ENCODE peak calls at places on chromosomes 13 and 19, in ten cellular contexts. I is DND-41; R is SK-N-SH; F is tibial artery; B is CD4-positive, alpha-beta T cell; T is vagina; S is keratinocyte; Q is heart left ventricle; D is ascending aorta; E is K562. M is an unnamed sample.

GRCh38 chr13:39561971-39562370 is 41.0 kb downstream of the LHFPL6 start:
- DNase-seq in F (no peak), Q (no peak), I (no peak), E (no peak), T (no peak), B (no peak), S (peak), R (no peak), D (no peak), M (no peak)

GRCh38 chr13:45042539-45042938 is 53.2 kb downstream of the GPALPP1 start:
- DNase-seq in B (no peak), F (no peak), E (no peak), R (no peak), I (no peak), Q (no peak), D (no peak), S (no peak), T (no peak), M (no peak)

GRCh38 chr13:24746618-24747247 is 17.2 kb upstream of the RNF17 start:
- DNase-seq in D (no peak), E (no peak), T (no peak), I (no peak), S (no peak), R (no peak), F (no peak), Q (no peak), B (no peak), M (no peak)

GRCh38 chr13:39876258-39876657 is 220.8 kb downstream of the COG6 start:
- DNase-seq in E (no peak), S (peak), T (no peak), I (no peak), F (no peak), R (no peak), B (no peak), D (no peak), Q (no peak), M (no peak)

GRCh38 chr13:25945596-25945995 is 106.2 kb downstream of the SHISA2 start:
- DNase-seq in F (no peak), D (no peak), Q (no peak), S (no peak), E (no peak), R (peak), B (no peak), T (no peak), I (no peak), M (no peak)

GRCh38 chr19:8206147-8207087 is 2.8 kb upstream of the CERS4 start:
- DNase-seq in D (no peak), R (no peak), B (no peak), F (no peak), E (no peak), I (no peak), Q (no peak), S (no peak), T (no peak), M (no peak)

GRCh38 chr13:42260885-42261654 is 10.9 kb upstream of the AKAP11 start:
- DNase-seq in Q (no peak), I (no peak), T (no peak), S (no peak), D (no peak), R (no peak), E (no peak), F (no peak), B (no peak), M (no peak)

GRCh38 chr13:98217597-98217996 is 40.5 kb upstream of the RNF113B start:
- DNase-seq in T (no peak), S (no peak), I (no peak), B (no peak), D (no peak), F (no peak), Q (no peak), E (no peak), R (no peak), M (no peak)

GRCh38 chr13:97660488-97661086 is 226.6 kb downstream of the RAP2A start:
- DNase-seq in D (no peak), T (no peak), I (no peak), B (no peak), Q (no peak), R (no peak), E (no peak), F (no peak), S (no peak), M (no peak)

GRCh38 chr13:99658266-99658991 is 157.2 kb downstream of the TM9SF2 start:
- DNase-seq in F (peak), Q (peak), R (peak), B (peak), T (no peak), I (peak), D (no peak), E (no peak), S (no peak), M (no peak)

GRCh38 chr13:53041968-53042485 is 13.4 kb downstream of the OLFM4 start:
- DNase-seq in S (no peak), Q (no peak), B (no peak), T (no peak), I (no peak), D (no peak), F (no peak), E (no peak), R (no peak), M (no peak)

GRCh38 chr13:21234537-21234936 is 58.1 kb downstream of the MRPL57 start:
- DNase-seq in B (no peak), E (no peak), I (no peak), F (no peak), Q (no peak), T (no peak), S (no peak), D (no peak), R (peak), M (no peak)

GRCh38 chr19:41657157-41657556 is 30.3 kb upstream of the CEACAM4 start:
- DNase-seq in B (no peak), D (no peak), R (no peak), Q (no peak), E (no peak), I (no peak), S (no peak), F (no peak), T (no peak), M (no peak)

GRCh38 chr19:18274303-18274775 is at the start of gene IQCN:
- DNase-seq in F (peak), R (no peak), T (no peak), D (no peak), I (no peak), Q (no peak), E (no peak), B (no peak), S (no peak), M (no peak)

GRCh38 chr19:23542562-23542961 is 144.4 kb downstream of the ZNF675 start:
- DNase-seq in Q (no peak), D (no peak), I (no peak), R (no peak), S (no peak), T (no peak), F (no peak), E (no peak), B (no peak), M (no peak)

GRCh38 chr13:109224033-109224432 is 562.4 kb downstream of the IRS2 start:
- DNase-seq in B (no peak), T (no peak), Q (no peak), D (no peak), S (no peak), R (no peak), F (no peak), I (no peak), E (no peak), M (no peak)

GRCh38 chr13:46383383-46383782 is 3.7 kb downstream of the RUBCNL start:
- DNase-seq in E (no peak), I (peak), S (no peak), R (no peak), F (no peak), D (no peak), Q (no peak), B (no peak), T (no peak), M (no peak)

GRCh38 chr13:88552966-88553365 is 881.8 kb downstream of the SLITRK5 start:
- DNase-seq in F (no peak), Q (no peak), E (no peak), T (no peak), R (no peak), S (no peak), B (no peak), I (no peak), D (no peak), M (no peak)

GRCh38 chr19:2923510-2923909 is 21.3 kb downstream of the ZNF77 start:
- DNase-seq in B (no peak), D (no peak), S (no peak), T (no peak), I (no peak), E (no peak), Q (no peak), R (no peak), F (no peak), M (peak)

GRCh38 chr19:53959176-53959757 is 3.5 kb upstream of the CACNG8 start:
- DNase-seq in F (no peak), T (no peak), B (no peak), S (no peak), Q (no peak), E (no peak), R (peak), D (no peak), I (no peak), M (no peak)

GRCh38 chr19:53960886-53961285 is 1.9 kb upstream of the CACNG8 start:
- DNase-seq in Q (no peak), R (no peak), T (no peak), I (no peak), B (no peak), S (no peak), F (no peak), E (no peak), D (no peak), M (no peak)

GRCh38 chr19:53958168-53958571 is 4.6 kb upstream of the CACNG8 start:
- DNase-seq in B (no peak), I (no peak), T (no peak), E (no peak), D (no peak), R (peak), F (no peak), S (no peak), Q (no peak), M (no peak)

GRCh38 chr19:53960187-53960586 is 2.5 kb upstream of the CACNG8 start:
- DNase-seq in D (no peak), I (no peak), S (no peak), B (no peak), T (no peak), R (peak), E (no peak), F (no peak), Q (no peak), M (no peak)

DNA sequence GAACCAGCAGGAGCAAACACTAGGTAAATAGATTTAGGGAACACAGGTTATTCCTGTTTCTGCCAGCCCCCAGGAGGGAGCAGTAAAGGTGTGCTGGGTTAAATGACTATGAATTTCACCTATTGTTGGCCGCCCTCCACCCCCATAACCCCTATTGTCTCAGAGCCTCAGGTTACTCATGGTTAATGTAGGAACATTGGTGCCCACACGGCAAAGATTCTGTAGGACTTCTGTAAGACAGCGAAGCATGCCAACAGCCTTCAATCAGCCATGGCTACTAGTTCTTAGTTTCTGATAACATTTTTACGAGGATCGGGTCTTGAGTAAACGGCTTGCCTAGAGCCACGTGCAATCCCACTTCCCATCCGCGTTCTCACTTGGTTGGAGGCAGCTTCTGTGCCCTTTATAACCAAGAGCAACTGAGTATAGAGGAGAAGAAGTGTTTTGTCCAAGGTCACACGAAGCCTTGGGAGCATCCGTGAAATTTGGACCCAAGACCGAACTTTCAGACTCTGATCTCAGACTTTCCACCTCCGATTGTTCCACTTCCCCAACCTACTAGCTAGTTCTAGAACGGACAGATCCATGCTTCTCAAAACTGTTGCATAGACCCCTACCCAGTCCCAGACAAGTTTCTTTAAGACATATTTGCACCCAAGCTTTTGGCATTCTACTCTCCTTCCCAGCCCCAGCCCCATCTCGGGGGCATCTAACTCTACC is 5.1 kb upstream of the CACNG8 start:
- DNase-seq in B (no peak), I (no peak), Q (no peak), F (no peak), R (no peak), T (no peak), S (no peak), D (no peak), E (no peak), M (no peak)
- H3K27ac ChIP-seq in B (no peak), I (no peak), Q (no peak), F (no peak), R (peak), T (no peak), S (no peak), D (no peak), E (no peak), M (no peak)

DNA sequence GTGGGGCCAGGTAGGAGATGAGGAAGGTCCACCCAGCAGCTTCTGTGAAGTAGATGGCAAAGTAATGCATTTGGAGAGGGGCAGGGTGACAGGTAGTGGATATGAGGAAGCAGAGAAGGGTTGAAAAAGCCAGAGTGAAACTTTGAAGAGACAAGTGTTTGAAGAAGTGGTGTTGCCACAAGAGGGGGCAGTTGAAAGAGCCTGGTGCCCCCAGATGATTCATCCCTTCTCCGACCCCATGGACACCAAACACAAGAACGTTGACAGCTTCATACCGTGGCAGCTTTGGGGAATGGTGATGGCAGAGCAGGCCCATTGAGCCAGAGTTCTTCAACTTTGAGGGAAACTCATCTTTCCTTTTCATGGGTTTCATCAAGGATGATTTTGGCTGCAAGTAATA is 19.9 kb downstream of the IFNL3 start:
- DNase-seq in B (no peak), T (no peak), D (no peak), F (no peak), I (no peak), Q (no peak), S (no peak), E (no peak), R (no peak), M (no peak)
- TF ChIP-seq CTCF in B (no peak), T (no peak), D (no peak), F (no peak), I (no peak), Q (no peak), S (no peak), E (peak), R (no peak), M (no peak)

DNA sequence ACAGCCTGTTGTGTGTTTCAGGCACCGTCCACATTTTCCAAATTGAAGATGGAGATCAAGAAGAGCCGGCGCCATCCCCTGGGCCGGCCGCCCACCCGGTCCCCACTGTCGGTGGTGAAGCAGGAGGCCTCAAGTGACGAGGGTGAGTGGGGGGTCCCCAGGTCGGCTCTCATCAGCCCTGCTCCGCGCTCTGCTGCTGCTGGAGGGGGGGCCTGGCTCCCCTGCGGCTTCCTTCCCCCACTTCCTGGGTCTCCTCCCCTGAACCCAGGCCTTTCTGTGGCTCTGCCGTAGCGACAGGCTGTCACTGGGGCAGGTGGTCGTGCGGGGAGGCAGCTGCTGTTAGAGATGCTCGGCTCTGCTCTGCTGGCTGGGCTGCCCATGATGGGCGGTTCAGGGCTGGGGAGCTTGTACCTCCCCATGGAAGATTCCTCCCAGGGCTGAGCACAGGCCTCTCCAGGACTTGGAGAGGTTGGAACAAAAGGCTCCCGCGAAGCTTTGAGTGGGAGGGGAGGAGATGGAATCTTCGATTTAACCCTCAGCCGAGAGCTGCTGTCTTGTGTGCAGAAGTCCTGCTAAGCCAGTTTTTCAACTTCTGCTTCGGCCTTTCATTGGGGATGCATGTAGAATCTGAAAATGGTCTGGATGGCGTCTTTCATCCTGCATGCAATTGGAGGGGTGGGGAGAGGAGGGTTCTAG is 163.1 kb downstream of the KDM4B start:
- DNase-seq in S (no peak), I (peak), Q (no peak), B (no peak), E (no peak), D (no peak), F (no peak), T (no peak), R (no peak), M (no peak)
- H3K27ac ChIP-seq in S (no peak), I (no peak), Q (no peak), B (peak), E (no peak), D (no peak), F (no peak), T (no peak), R (no peak), M (no peak)

GRCh38 chr19:46958542-46958941 is 61.1 kb upstream of the NPAS1 start:
- DNase-seq in D (no peak), F (no peak), E (no peak), S (no peak), Q (no peak), I (no peak), T (no peak), R (peak), B (no peak), M (no peak)
- TF ChIP-seq CTCF in D (no peak), F (no peak), E (no peak), S (no peak), Q (no peak), I (no peak), T (no peak), R (no peak), B (no peak), M (no peak)

GRCh38 chr13:80038371-80038770 is 302.6 kb downstream of the SPRY2 start:
- DNase-seq in I (no peak), F (no peak), R (no peak), T (no peak), Q (no peak), B (no peak), S (no peak), D (no peak), E (no peak), M (no peak)
- H3K27ac ChIP-seq in I (no peak), F (no peak), R (no peak), T (no peak), Q (no peak), B (no peak), S (no peak), D (no peak), E (no peak), M (no peak)